ENCODE peak calls at places on chromosomes 1 and 21, in ten cellular contexts. M is uterus; F is transverse colon; I is effector memory CD4-positive, alpha-beta T cell; Z is iPS DF 6.9; L is ascending aorta; R is fibroblast of lung; H is lower lobe of right lung; K is esophagus muscularis mucosa; W is aorta. U is an unnamed sample.
A peak's percentile ranks its signal among the peaks of the same experiment; 100 is the strongest.

GRCh38 chr21:29342394-29342957 is 43.8 kb downstream of the BACH1 start:
- DNase-seq in M (peak; percentile 31), F (peak; percentile 24), I (no peak), Z (no peak), L (peak; percentile 83), R (peak; percentile 99), H (peak; percentile 53), K (no peak), W (peak; percentile 85), U (peak; percentile 82)

GRCh38 chr1:230819976-230820375 is 48.3 kb downstream of the C1orf198 start:
- DNase-seq in M (no peak), F (no peak), I (no peak), Z (no peak), L (no peak), R (no peak), H (no peak), K (peak; percentile 66), W (no peak), U (no peak)

GRCh38 chr1:216221260-216221700 is 202.0 kb downstream of the USH2A start:
- DNase-seq in M (no peak), F (peak; percentile 10), I (no peak), Z (peak; percentile 66), L (peak; percentile 65), R (peak; percentile 68), H (no peak), K (no peak), W (no peak), U (peak; percentile 95)

GRCh38 chr21:37463083-37463780 is 96.7 kb downstream of the DYRK1A start:
- DNase-seq in M (no peak), F (no peak), I (no peak), Z (no peak), L (no peak), R (peak; percentile 78), H (no peak), K (no peak), W (no peak), U (peak; percentile 56)

GRCh38 chr1:1246601-1247340 is at the start of gene C1QTNF12:
- DNase-seq in M (no peak), F (no peak), I (no peak), Z (no peak), L (no peak), R (no peak), H (no peak), K (no peak), W (no peak), U (no peak)

GRCh38 chr1:202144510-202145324 is at the start of gene ARL8A:
- DNase-seq in M (peak; percentile 49), F (peak; percentile 80), I (peak; percentile 50), Z (no peak), L (peak; percentile 83), R (peak; percentile 35), H (peak; percentile 84), K (no peak), W (peak; percentile 92), U (peak; percentile 81)

GRCh38 chr1:178774263-178774662 is 49.2 kb downstream of the RALGPS2 start:
- DNase-seq in M (no peak), F (no peak), I (no peak), Z (no peak), L (no peak), R (peak; percentile 15), H (no peak), K (no peak), W (no peak), U (peak; percentile 76)

GRCh38 chr1:46605242-46605641 is 1.2 kb upstream of the MKNK1 start:
- DNase-seq in M (no peak), F (no peak), I (peak; percentile 31), Z (no peak), L (no peak), R (no peak), H (no peak), K (no peak), W (no peak), U (no peak)

GRCh38 chr1:228497817-228498216 is 10.6 kb downstream of the RNF187 start:
- DNase-seq in M (no peak), F (no peak), I (no peak), Z (no peak), L (peak; percentile 49), R (no peak), H (no peak), K (no peak), W (no peak), U (no peak)

GRCh38 chr1:228502522-228502921 is 15.3 kb downstream of the RNF187 start:
- DNase-seq in M (no peak), F (no peak), I (no peak), Z (no peak), L (no peak), R (no peak), H (no peak), K (no peak), W (no peak), U (no peak)

GRCh38 chr1:228497206-228497605 is 10.0 kb downstream of the RNF187 start:
- DNase-seq in M (no peak), F (no peak), I (no peak), Z (no peak), L (peak; percentile 34), R (no peak), H (no peak), K (no peak), W (no peak), U (no peak)

GRCh38 chr1:228500901-228501871 is 14.0 kb downstream of the RNF187 start:
- DNase-seq in M (peak; percentile 84), F (peak; percentile 88), I (peak; percentile 65), Z (peak; percentile 84), L (peak; percentile 90), R (peak; percentile 74), H (peak; percentile 84), K (peak; percentile 96), W (peak; percentile 93), U (peak; percentile 92)

DNA sequence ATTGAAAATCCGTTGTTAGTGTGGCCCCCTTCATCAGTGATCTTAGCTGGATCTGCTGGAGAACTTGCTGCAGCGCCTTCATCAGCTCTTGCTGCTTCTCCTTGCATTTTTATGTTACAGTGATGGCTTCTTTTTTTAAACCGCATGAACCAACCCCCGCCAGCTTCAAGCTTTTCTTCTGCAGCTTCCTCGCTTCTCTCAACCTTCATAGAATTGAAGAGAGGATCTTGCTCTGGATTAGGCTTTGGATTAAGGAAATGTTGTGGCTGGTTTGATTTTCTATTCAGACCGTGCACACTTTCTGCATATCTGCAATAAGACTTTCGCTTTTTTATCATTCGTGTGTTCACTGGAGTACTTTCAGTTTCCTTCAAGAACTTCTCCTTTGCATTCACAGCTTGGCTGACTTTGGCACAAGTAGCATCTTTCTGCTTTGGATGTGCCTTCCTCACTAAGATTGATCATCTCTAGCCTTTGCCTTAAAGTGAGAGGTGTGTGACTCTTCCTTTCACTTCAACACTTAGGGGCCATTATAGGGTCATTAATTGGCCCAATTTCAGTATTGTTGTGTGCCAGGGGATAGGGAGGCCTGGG is 13.1 kb downstream of the RNF187 start:
- DNase-seq in M (no peak), F (no peak), I (no peak), Z (no peak), L (peak; percentile 16), R (no peak), H (no peak), K (no peak), W (no peak), U (no peak)
- H3K4me3 ChIP-seq in M (no peak overlapping the region), F (no peak overlapping the region), I (no peak overlapping the region), Z (no peak overlapping the region), L (no peak overlapping the region), R (no peak overlapping the region), H (peak overlapping the region; percentile 18), K (no peak overlapping the region), W (no peak overlapping the region), U (no peak overlapping the region)

GRCh38 chr1:27603320-27603961 is 503 bp downstream of the AHDC1 start:
- DNase-seq in M (no peak), F (peak; percentile 47), I (no peak), Z (no peak), L (peak; percentile 76), R (no peak), H (peak; percentile 65), K (no peak), W (peak; percentile 88), U (peak; percentile 71)
- H3K4me1 ChIP-seq in M (no peaks in the 10 kb centered on the region), F (peaks cover 54% of the 10 kb centered on the region), I (peaks cover 47% of the 10 kb centered on the region), Z (peaks cover 27% of the 10 kb centered on the region), L (peaks cover 30% of the 10 kb centered on the region), R (peaks cover 29% of the 10 kb centered on the region), H (peaks cover 57% of the 10 kb centered on the region), K (peaks cover 69% of the 10 kb centered on the region), W (no peaks in the 10 kb centered on the region), U (peaks cover 32% of the 10 kb centered on the region)

DNA sequence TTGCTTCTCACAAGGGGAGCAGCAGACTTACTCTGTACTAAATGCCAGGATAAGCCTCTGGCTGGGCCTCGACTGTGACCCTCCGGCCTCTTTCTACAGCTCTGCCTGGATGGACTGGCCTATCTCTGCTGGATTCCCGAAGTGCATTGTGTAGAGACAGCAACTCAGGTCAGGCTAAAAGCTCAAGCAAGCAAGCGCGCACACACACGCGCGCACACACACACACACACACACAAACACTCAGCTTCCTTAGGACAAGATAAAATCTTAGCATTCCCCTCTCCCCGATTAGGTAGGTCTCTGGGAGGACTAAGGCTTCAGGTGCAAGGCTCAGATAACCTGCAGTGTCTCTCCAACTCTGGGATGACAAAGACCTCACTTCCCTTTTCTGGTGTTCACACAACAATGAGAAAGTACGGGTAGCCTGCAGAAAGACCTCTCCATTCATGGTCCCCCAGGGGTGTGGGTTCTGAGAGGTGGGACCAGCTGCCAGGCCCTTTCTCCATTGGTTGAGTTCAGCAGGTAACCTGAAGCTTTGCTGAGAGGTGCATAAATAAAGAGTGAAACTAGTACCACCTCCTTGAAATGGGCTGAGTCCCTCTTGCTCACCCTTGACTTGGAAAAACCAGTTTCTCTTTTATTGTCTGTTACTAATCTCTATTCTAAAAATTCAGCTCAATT is 155.1 kb upstream of the CAMK1G start:
- DNase-seq in M (no peak), F (no peak), I (no peak), Z (no peak), L (peak; percentile 25), R (no peak), H (no peak), K (no peak), W (no peak), U (no peak)
- H3K4me3 ChIP-seq in M (no peak overlapping the region), F (no peak overlapping the region), I (no peak overlapping the region), Z (no peak overlapping the region), L (no peak overlapping the region), R (no peak overlapping the region), H (no peak overlapping the region), K (no peak overlapping the region), W (no peak overlapping the region), U (no peak overlapping the region)

GRCh38 chr1:168513656-168514404 is 30.0 kb downstream of the XCL2 start:
- DNase-seq in M (peak; percentile 19), F (no peak), I (no peak), Z (no peak), L (no peak), R (no peak), H (no peak), K (no peak), W (no peak), U (no peak)

GRCh38 chr1:168520832-168521231 is 23.0 kb downstream of the XCL2 start:
- DNase-seq in M (no peak), F (no peak), I (no peak), Z (no peak), L (no peak), R (no peak), H (no peak), K (no peak), W (no peak), U (no peak)

GRCh38 chr1:168521391-168522000 is 22.3 kb downstream of the XCL2 start:
- DNase-seq in M (no peak), F (no peak), I (no peak), Z (no peak), L (no peak), R (no peak), H (no peak), K (no peak), W (no peak), U (no peak)

GRCh38 chr1:168520052-168520751 is 23.6 kb downstream of the XCL2 start:
- DNase-seq in M (no peak), F (no peak), I (no peak), Z (no peak), L (no peak), R (no peak), H (no peak), K (no peak), W (no peak), U (no peak)

DNA sequence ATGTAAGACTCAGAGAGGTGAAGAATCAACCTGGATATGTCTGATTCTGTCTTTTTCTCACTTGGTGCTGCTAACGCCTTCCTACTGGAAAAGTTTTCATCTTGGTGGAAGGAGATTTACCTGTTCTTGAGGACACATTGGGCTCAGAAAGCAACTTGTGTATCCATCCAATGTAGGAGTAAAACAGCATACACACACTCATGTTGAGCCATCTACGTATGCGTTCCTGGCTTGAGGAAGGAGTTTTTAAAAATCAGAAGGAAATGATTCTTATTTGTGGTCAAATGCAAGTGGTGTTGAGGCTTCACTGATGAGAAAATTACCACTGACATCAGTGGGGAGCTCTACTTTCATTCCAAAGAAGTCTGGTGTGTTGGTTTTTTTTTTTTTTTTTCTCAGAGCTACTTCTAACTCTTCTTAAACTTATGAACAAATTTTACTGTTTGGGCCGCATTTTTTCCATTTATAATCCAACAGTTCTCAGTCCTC is 25.6 kb downstream of the XCL2 start:
- DNase-seq in M (no peak), F (no peak), I (no peak), Z (no peak), L (no peak), R (no peak), H (no peak), K (no peak), W (no peak), U (no peak)
- H3K4me1 ChIP-seq in M (no peaks in the 10 kb centered on the region), F (peaks cover 4% of the 10 kb centered on the region), I (peaks cover 34% of the 10 kb centered on the region), Z (no peaks in the 10 kb centered on the region), L (no peaks in the 10 kb centered on the region), R (no peaks in the 10 kb centered on the region), H (peaks cover 20% of the 10 kb centered on the region), K (peaks cover 24% of the 10 kb centered on the region), W (no peaks in the 10 kb centered on the region), U (no peaks in the 10 kb centered on the region)